ENCODE peak calls at places on chromosome 21, in seven cellular contexts. D is heart left ventricle, C is HCT116, V is cardiac muscle cell, W is progenitor cell of endocrine pancreas, H is activated B cell treated with CpG ODN at 0.5 μM for 24 hours, M is Calu3. O is an unnamed sample.

GRCh38 chr21:26067836-26068401 is 102.7 kb downstream of the APP start:
- DNase-seq in D (no peak), C (no peak), V (peak), W (no peak), H (no peak), M (no peak), O (no peak)

GRCh38 chr21:21188513-21189188 is 190.4 kb downstream of the NCAM2 start:
- DNase-seq in D (no peak), C (no peak), V (peak), W (no peak), H (no peak), M (no peak), O (no peak)

GRCh38 chr21:43302769-43303168 is 124.2 kb downstream of the SIK1 start:
- DNase-seq in D (peak), C (no peak), V (no peak), W (no peak), H (no peak), M (no peak), O (no peak)

GRCh38 chr21:35046223-35046690 is 2.8 kb downstream of the RUNX1 start:
- DNase-seq in D (no peak), C (no peak), V (no peak), W (no peak), H (no peak), M (no peak), O (no peak)

GRCh38 chr21:43206231-43207042 is 37.6 kb downstream of the CRYAA start:
- DNase-seq in D (no peak), C (no peak), V (no peak), W (peak), H (no peak), M (no peak), O (no peak)

GRCh38 chr21:36175771-36176565 is 19.3 kb downstream of the DOP1B start:
- DNase-seq in D (no peak), C (no peak), V (no peak), W (no peak), H (no peak), M (no peak), O (no peak)

GRCh38 chr21:36210779-36211659 is 54.4 kb downstream of the DOP1B start:
- DNase-seq in D (no peak), C (no peak), V (no peak), W (no peak), H (no peak), M (no peak), O (no peak)

GRCh38 chr21:27572681-27573080 is 605.8 kb upstream of the ADAMTS5 start:
- DNase-seq in D (no peak), C (no peak), V (no peak), W (no peak), H (no peak), M (no peak), O (no peak)

GRCh38 chr21:39020751-39021474 is 162.3 kb downstream of the PSMG1 start:
- DNase-seq in D (no peak), C (no peak), V (peak), W (no peak), H (no peak), M (no peak), O (no peak)

GRCh38 chr21:43794311-43794710 is 4.9 kb downstream of the RRP1 start:
- DNase-seq in D (no peak), C (no peak), V (no peak), W (no peak), H (no peak), M (no peak), O (no peak)

GRCh38 chr21:38900499-38900898 is 94.8 kb downstream of the ETS2 start:
- DNase-seq in D (no peak), C (no peak), V (no peak), W (no peak), H (no peak), M (no peak), O (no peak)

GRCh38 chr21:35329940-35330670 is 281.0 kb upstream of the RUNX1 start:
- DNase-seq in D (no peak), C (no peak), V (no peak), W (no peak), H (no peak), M (no peak), O (no peak)

GRCh38 chr21:37475186-37475868 is 108.8 kb downstream of the DYRK1A start:
- DNase-seq in D (no peak), C (no peak), V (no peak), W (no peak), H (no peak), M (no peak), O (no peak)
- TF ChIP-seq CTCF in D (no peak), C (no peak), V (no peak), W (no peak), H (no peak), M (no peak), O (no peak)

GRCh38 chr21:30838536-30838935 is 9.0 kb upstream of the KRTAP7-1 start:
- DNase-seq in D (no peak), C (no peak), V (no peak), W (no peak), H (no peak), M (no peak), O (no peak)

GRCh38 chr21:30839304-30839703 is 9.7 kb upstream of the KRTAP7-1 start:
- DNase-seq in D (no peak), C (no peak), V (peak), W (peak), H (no peak), M (no peak), O (peak)

DNA sequence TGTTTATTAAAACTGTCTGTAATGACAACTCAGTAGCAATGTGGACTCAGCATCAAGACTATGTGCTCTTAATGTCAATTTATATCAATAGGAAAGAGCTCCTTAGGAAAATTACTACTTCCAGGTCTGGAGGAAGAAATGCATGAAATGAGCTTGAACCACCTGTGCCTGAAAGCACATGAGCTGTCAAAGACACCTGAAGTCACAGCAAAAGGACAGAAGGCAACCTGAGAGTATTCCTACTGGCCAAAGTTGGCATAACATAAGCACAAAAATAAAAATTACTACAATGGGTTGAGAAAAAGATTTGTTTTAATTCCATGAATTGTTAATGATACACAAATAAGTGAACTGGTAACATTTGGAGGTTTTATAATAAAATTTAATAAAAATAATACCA is 13.4 kb upstream of the KRTAP7-1 start:
- DNase-seq in D (no peak), C (no peak), V (no peak), W (no peak), H (no peak), M (no peak), O (no peak)
- TF ChIP-seq CTCF in D (no peak), C (no peak), V (no peak), W (peak), H (no peak), M (no peak), O (peak)

GRCh38 chr21:42155045-42155855 is 63.7 kb upstream of the ABCG1 start:
- DNase-seq in D (no peak), C (no peak), V (no peak), W (no peak), H (no peak), M (no peak), O (no peak)
- TF ChIP-seq CTCF in D (no peak), C (no peak), V (no peak), W (no peak), H (no peak), M (no peak), O (no peak)

DNA sequence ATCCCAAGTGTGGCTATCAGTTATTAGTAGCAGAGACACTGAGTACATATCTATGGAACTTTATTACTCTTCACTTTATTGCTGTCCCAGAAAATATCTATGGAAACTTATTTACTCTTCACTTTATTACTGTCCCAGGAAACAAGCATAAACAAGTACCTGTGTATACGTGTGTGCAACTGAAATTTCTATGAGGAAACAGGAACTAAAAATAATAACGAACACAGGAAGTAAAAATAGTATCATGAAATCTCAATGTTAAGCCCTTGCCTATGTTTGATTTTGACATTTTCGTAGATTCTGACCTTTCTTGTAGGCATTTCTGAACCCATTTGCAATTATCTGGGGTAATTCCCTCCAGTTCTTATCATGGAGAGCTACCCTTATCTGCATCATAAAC is 64.9 kb upstream of the KRTAP19-8 start:
- DNase-seq in D (no peak), C (no peak), V (no peak), W (no peak), H (no peak), M (no peak), O (no peak)
- TF ChIP-seq CTCF in D (no peak), C (no peak), V (no peak), W (no peak), H (no peak), M (no peak), O (no peak)

DNA sequence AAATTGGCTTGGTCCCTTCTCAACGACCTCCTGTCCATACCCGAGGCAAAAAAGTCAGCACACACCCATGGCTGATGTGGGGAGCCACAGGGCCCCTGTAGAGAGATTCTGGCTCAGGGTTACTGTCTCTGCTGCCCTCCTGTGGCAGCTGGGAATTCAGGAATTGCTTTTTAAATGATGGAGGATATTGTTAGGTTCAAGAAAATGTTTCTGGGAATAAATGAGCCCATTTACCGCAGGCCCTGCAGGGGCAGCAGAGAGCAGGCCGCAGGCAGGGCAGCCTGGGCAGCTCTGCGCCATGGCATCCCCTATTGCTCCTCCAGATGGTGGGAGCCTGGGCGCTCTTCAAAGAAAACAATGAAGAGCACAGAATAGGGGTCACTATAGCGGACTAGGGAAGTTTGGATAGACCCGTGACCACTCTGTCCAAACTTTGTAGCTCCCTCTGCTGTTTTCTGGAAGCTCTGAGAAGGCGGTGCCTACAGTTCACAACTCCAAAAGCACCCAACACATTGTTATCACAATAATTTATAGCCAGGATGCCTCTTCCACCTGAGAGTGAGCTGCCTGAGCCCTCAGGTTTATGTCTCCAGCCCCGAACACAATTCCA is 201.1 kb downstream of the BACH1 start:
- DNase-seq in D (no peak), C (peak), V (peak), W (no peak), H (no peak), M (peak), O (peak)
- TF ChIP-seq CTCF in D (peak), C (peak), V (peak), W (peak), H (no peak), M (peak), O (peak)

DNA sequence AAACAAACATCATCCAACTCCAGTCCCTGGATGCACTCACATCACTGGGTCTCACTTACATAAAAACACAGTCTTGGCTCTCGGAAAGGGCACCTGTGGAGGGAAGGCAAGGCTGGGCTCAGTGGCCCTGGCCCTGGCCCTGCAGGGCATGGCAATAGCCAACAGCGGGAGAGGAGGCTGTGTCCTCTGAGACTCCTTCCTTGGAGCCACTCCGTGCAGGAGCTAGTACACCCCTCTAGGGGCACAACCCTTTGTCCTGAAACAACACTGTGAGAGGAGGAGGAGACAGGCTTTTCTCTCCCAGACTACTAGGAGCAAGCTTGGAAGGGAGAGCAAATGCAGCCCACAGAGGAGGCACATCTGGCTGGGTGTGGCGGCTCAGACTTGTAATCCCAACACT is 28.0 kb downstream of the URB1 start:
- DNase-seq in D (no peak), C (no peak), V (no peak), W (no peak), H (no peak), M (no peak), O (no peak)
- TF ChIP-seq CTCF in D (peak), C (no peak), V (no peak), W (no peak), H (no peak), M (no peak), O (no peak)

DNA sequence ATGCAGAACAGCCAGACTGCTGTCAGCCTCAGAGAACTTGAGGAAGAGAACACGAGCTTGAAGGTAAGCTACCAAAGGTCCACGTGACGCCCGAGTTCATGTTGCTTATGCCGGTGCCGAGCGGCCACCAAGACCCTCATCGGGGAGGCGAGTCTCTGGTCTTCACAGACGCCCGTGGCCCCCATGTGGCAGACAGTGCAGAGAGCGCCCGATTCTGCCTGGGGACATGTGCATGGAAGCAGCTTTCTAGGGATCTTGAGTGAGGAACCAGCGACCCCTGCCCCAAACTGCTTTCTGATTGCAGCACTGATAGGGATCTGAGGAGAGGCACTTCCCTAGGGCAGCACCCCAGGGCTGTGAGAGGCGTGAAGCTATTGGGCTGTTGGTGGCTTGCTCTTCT is 56.3 kb upstream of the DIP2A start:
- DNase-seq in D (no peak), C (no peak), V (no peak), W (no peak), H (no peak), M (no peak), O (no peak)
- TF ChIP-seq CTCF in D (no peak), C (peak), V (no peak), W (peak), H (no peak), M (no peak), O (no peak)

GRCh38 chr21:45054927-45055612 is 19.3 kb upstream of the ADARB1 start:
- DNase-seq in D (no peak), C (no peak), V (no peak), W (no peak), H (no peak), M (no peak), O (no peak)
- TF ChIP-seq CTCF in D (no peak), C (no peak), V (no peak), W (no peak), H (no peak), M (no peak), O (no peak)

O was measured in nephron progenitor cell.